ENCODE peak calls at places on chromosome 20, in nine cellular contexts. F is T47D, G is kidney epithelial cell, R is DMS79 treated with DMSO at 0.1 percent for 48 hours, P is ACHN, M is T-helper 9 cell, Z is OCI-LY7, V is WTC11, O is H9. A is an unnamed sample.

GRCh38 chr20:53778736-53779135 is 185.1 kb upstream of the ZNF217 start:
- DNase-seq in R (no peak), P (no peak), M (no peak), G (no peak), F (no peak), O (no peak), Z (no peak), V (no peak), A (no peak)

GRCh38 chr20:1403624-1404023 is 10.8 kb upstream of the FKBP1A start:
- DNase-seq in R (no peak), G (no peak), M (no peak), V (no peak), F (no peak), Z (no peak), P (no peak), O (no peak), A (no peak)

GRCh38 chr20:39700527-39700926 is 738.4 kb downstream of the DHX35 start:
- DNase-seq in P (no peak), F (no peak), Z (no peak), V (no peak), G (no peak), M (no peak), R (no peak), O (no peak), A (no peak)

GRCh38 chr20:38214871-38215788 is 45.4 kb downstream of the KIAA1755 start:
- DNase-seq in V (no peak), M (no peak), R (no peak), F (no peak), O (no peak), G (no peak), P (no peak), Z (no peak), A (no peak)

GRCh38 chr20:62985089-62985778 is 21.5 kb downstream of the BHLHE23 start:
- DNase-seq in G (no peak), F (no peak), M (no peak), P (no peak), V (no peak), Z (no peak), R (peak), O (no peak), A (no peak)

GRCh38 chr20:50020283-50020682 is 37.5 kb downstream of the SNAI1 start:
- DNase-seq in O (no peak), R (no peak), P (no peak), F (no peak), G (no peak), M (no peak), Z (no peak), V (no peak), A (no peak)

GRCh38 chr20:59783020-59784010 is 150.1 kb downstream of the SYCP2 start:
- DNase-seq in P (peak), V (peak), G (no peak), Z (peak), M (no peak), F (peak), O (peak), R (peak), A (no peak)

GRCh38 chr20:13219327-13220193 is 1.5 kb upstream of the ISM1 start:
- DNase-seq in Z (no peak), O (peak), V (peak), G (no peak), P (no peak), M (no peak), R (no peak), F (no peak), A (no peak)

GRCh38 chr20:25336561-25337422 is 53.8 kb downstream of the ABHD12 start:
- DNase-seq in V (peak), P (peak), M (no peak), F (peak), O (peak), Z (no peak), R (no peak), G (no peak), A (no peak)

GRCh38 chr20:46814366-46815232 is 80.0 kb upstream of the EYA2 start:
- DNase-seq in O (peak), V (peak), M (no peak), P (peak), G (peak), R (peak), F (peak), Z (no peak), A (no peak)

GRCh38 chr20:41169791-41170351 is 32.5 kb downstream of the PLCG1 start:
- DNase-seq in M (no peak), O (no peak), Z (no peak), G (no peak), V (peak), R (no peak), F (no peak), P (no peak), A (no peak)

GRCh38 chr20:39897781-39898466 is 791.1 kb downstream of the MAFB start:
- DNase-seq in P (no peak), V (no peak), M (no peak), F (no peak), R (no peak), O (no peak), G (no peak), Z (no peak), A (no peak)

GRCh38 chr20:39778847-39779641 is 816.9 kb downstream of the DHX35 start:
- DNase-seq in R (no peak), G (no peak), Z (no peak), V (no peak), O (no peak), P (no peak), M (no peak), F (no peak), A (no peak)

GRCh38 chr20:16709017-16709416 is 20.8 kb upstream of the SNRPB2 start:
- DNase-seq in G (no peak), O (no peak), P (no peak), Z (peak), V (no peak), F (no peak), R (no peak), M (no peak), A (no peak)

GRCh38 chr20:4457566-4458543 is 263.9 kb upstream of the PRND start:
- DNase-seq in R (no peak), M (no peak), G (no peak), V (no peak), O (no peak), Z (no peak), F (no peak), P (no peak), A (no peak)

GRCh38 chr20:57893364-57894001 is 183.7 kb upstream of the PMEPA1 start:
- DNase-seq in V (no peak), R (no peak), P (no peak), G (no peak), O (no peak), M (no peak), F (no peak), Z (no peak), A (no peak)

GRCh38 chr20:36573798-36574277 is 441 bp downstream of the TGIF2 start:
- DNase-seq in F (peak), V (no peak), O (no peak), P (no peak), R (no peak), G (no peak), M (peak), Z (peak), A (peak)

GRCh38 chr20:35592339-35592960 is 23.2 kb upstream of the SPAG4 start:
- DNase-seq in F (no peak), O (peak), G (no peak), M (no peak), R (no peak), Z (no peak), V (no peak), P (no peak), A (no peak)

GRCh38 chr20:53260591-53260990 is 288.4 kb downstream of the TSHZ2 start:
- DNase-seq in Z (no peak), O (no peak), R (no peak), F (no peak), P (no peak), G (no peak), V (no peak), M (no peak), A (no peak)

GRCh38 chr20:3068986-3069900 is 2.2 kb upstream of the OXT start:
- DNase-seq in O (peak), Z (peak), M (no peak), V (no peak), G (no peak), P (peak), R (no peak), F (peak), A (no peak)

GRCh38 chr20:12166053-12166717 is 248.5 kb downstream of the BTBD3 start:
- DNase-seq in O (no peak), F (no peak), G (peak), M (no peak), P (no peak), R (no peak), Z (no peak), V (no peak), A (no peak)

GRCh38 chr20:18739785-18740184 is 73.8 kb upstream of the SCP2D1 start:
- DNase-seq in R (no peak), V (no peak), M (no peak), P (no peak), Z (no peak), O (no peak), G (peak), F (no peak), A (no peak)

GRCh38 chr20:63846128-63846771 is 15.0 kb upstream of the ABHD16B start:
- DNase-seq in M (no peak), P (no peak), Z (no peak), F (peak), V (peak), R (no peak), G (no peak), O (peak), A (peak)

GRCh38 chr20:63517376-63518309 is 2.9 kb upstream of the PPDPF start:
- DNase-seq in O (no peak), Z (no peak), M (no peak), R (no peak), P (no peak), V (no peak), F (no peak), G (no peak), A (peak)

GRCh38 chr20:38649275-38649891 is 47.8 kb downstream of the ARHGAP40 start:
- DNase-seq in M (no peak), V (peak), Z (peak), R (peak), O (peak), P (peak), G (no peak), F (peak), A (no peak)

GRCh38 chr20:34040300-34041015 is 46.7 kb downstream of the RALY start:
- DNase-seq in O (no peak), R (no peak), Z (no peak), P (no peak), G (no peak), F (no peak), V (no peak), M (no peak), A (no peak)

GRCh38 chr20:49303211-49303610 is 25.4 kb upstream of the ZNFX1 start:
- DNase-seq in R (no peak), Z (no peak), V (no peak), P (no peak), F (no peak), M (no peak), O (no peak), G (no peak), A (no peak)

GRCh38 chr20:57006411-57007170 is 259.9 kb downstream of the BMP7 start:
- DNase-seq in R (no peak), Z (no peak), G (peak), M (no peak), P (no peak), O (no peak), F (no peak), V (no peak), A (no peak)

GRCh38 chr20:1376453-1377270 is 16.2 kb downstream of the FKBP1A start:
- DNase-seq in P (no peak), O (no peak), R (no peak), Z (peak), M (no peak), G (no peak), F (no peak), V (no peak), A (peak)

GRCh38 chr20:44209691-44210421 is 715 bp downstream of the OSER1 start:
- DNase-seq in P (peak), V (peak), R (no peak), M (no peak), Z (peak), F (no peak), O (no peak), G (no peak), A (no peak)

GRCh38 chr20:37711987-37712961 is 18.4 kb downstream of the CTNNBL1 start:
- DNase-seq in V (no peak), M (no peak), G (no peak), Z (no peak), P (no peak), R (no peak), O (no peak), F (no peak), A (no peak)

GRCh38 chr20:2470051-2470431 is 548 bp downstream of the SNRPB start:
- DNase-seq in F (peak), O (no peak), R (peak), P (peak), V (no peak), G (peak), M (peak), Z (peak), A (peak)

GRCh38 chr20:10806539-10806938 is 132.7 kb upstream of the JAG1 start:
- DNase-seq in R (no peak), G (no peak), O (no peak), P (no peak), Z (no peak), F (no peak), M (no peak), V (no peak), A (no peak)

GRCh38 chr20:40283689-40284088 is 405.3 kb downstream of the MAFB start:
- DNase-seq in M (no peak), Z (no peak), V (no peak), G (no peak), P (no peak), F (no peak), O (no peak), R (no peak), A (no peak)

GRCh38 chr20:48839083-48839482 is 11.3 kb upstream of the PREX1 start:
- DNase-seq in R (no peak), O (no peak), Z (peak), P (no peak), V (no peak), F (no peak), M (no peak), G (no peak), A (no peak)

GRCh38 chr20:49936153-49937022 is at the start of gene RNF114:
- DNase-seq in G (no peak), R (peak), M (peak), P (peak), V (peak), Z (peak), F (peak), O (peak), A (peak)

GRCh38 chr20:4592316-4593148 is 129.2 kb upstream of the PRND start:
- DNase-seq in R (peak), P (peak), F (peak), M (peak), G (no peak), O (peak), V (peak), Z (no peak), A (peak)